ENCODE peak calls at places on chromosome X, in four cellular contexts. O is HS-27A, Z is amygdala, K is stomach. Q is an unnamed sample.

GRCh38 chrX:20718592-20718991 is 451.9 kb upstream of the RPS6KA3 start:
- DNase-seq in O (no peak), Z (no peak), K (no peak), Q (no peak)

GRCh38 chrX:102067966-102068723 is 57.3 kb upstream of the TCEAL2 start:
- DNase-seq in O (peak), Z (no peak), K (no peak), Q (no peak)

GRCh38 chrX:19544693-19545305 is 29.5 kb upstream of the MAP3K15 start:
- DNase-seq in O (peak), Z (no peak), K (peak), Q (peak)

GRCh38 chrX:107207089-107207488 is 678 bp downstream of the DNAAF6 start:
- DNase-seq in O (no peak), Z (no peak), K (no peak), Q (no peak)

GRCh38 chrX:154090731-154091130 is 6.8 kb downstream of the MECP2 start:
- DNase-seq in O (no peak), Z (peak), K (no peak), Q (no peak)

GRCh38 chrX:101617211-101618191 is at the start of gene ARMCX6:
- DNase-seq in O (peak), Z (peak), K (peak), Q (peak)

GRCh38 chrX:130260316-130260715 is 8.4 kb downstream of the ZNF280C start:
- DNase-seq in O (no peak), Z (no peak), K (no peak), Q (no peak)

GRCh38 chrX:123833387-123833786 is 26.5 kb upstream of the XIAP start:
- DNase-seq in O (no peak), Z (no peak), K (peak), Q (no peak)

GRCh38 chrX:1537031-1537715 is at the start of gene P2RY8:
- DNase-seq in O (no peak), Z (no peak), K (peak), Q (peak)

Q was measured in skeletal muscle cell.